ENCODE peak calls at places on chromosomes 1 and 21, in four cellular contexts. G is omental fat pad, V is neural crest cell, H is mesothelial cell of epicardium. T is an unnamed sample.

GRCh38 chr1:172390620-172391491 is 29.6 kb upstream of the C1orf105 start:
- DNase-seq in V (no peak), H (no peak), G (peak), T (no peak)

GRCh38 chr1:203627819-203628184 is 1.2 kb downstream of the ATP2B4 start:
- DNase-seq in V (no peak), H (no peak), G (no peak), T (no peak)

GRCh38 chr1:153610334-153611023 is 2.5 kb downstream of the S100A16 start:
- DNase-seq in H (no peak), V (no peak), G (no peak), T (no peak)

GRCh38 chr1:37306871-37307270 is 167.5 kb upstream of the ZC3H12A start:
- DNase-seq in H (no peak), V (no peak), G (no peak), T (no peak)

GRCh38 chr21:45078371-45078770 is 4.0 kb downstream of the ADARB1 start:
- DNase-seq in V (no peak), G (no peak), H (no peak), T (no peak)

GRCh38 chr21:9763306-9763705 is 758.1 kb upstream of the TPTE start:
- DNase-seq in G (no peak), V (no peak), H (no peak), T (no peak)

GRCh38 chr1:207321790-207322530 is 482 bp downstream of the CD55 start:
- DNase-seq in H (no peak), V (no peak), G (no peak), T (no peak)

GRCh38 chr1:22551591-22552370 is 11.5 kb upstream of the EPHA8 start:
- DNase-seq in G (no peak), H (no peak), V (no peak), T (no peak)

GRCh38 chr21:34305605-34306235 is 58.1 kb upstream of the KCNE2 start:
- DNase-seq in H (no peak), G (no peak), V (no peak), T (no peak)

GRCh38 chr1:38962560-38962959 is 20.9 kb upstream of the RHBDL2 start:
- DNase-seq in H (no peak), G (no peak), V (no peak), T (no peak)

GRCh38 chr1:94713472-94714141 is 106.5 kb upstream of the SLC44A3 start:
- DNase-seq in H (no peak), G (peak), V (no peak), T (no peak)

GRCh38 chr1:194825382-194825781 is 1639.0 kb upstream of the B3GALT2 start:
- DNase-seq in V (no peak), G (no peak), H (no peak), T (no peak)
- TF ChIP-seq CTCF in V (peak), G (no peak), H (peak), T (peak)

DNA sequence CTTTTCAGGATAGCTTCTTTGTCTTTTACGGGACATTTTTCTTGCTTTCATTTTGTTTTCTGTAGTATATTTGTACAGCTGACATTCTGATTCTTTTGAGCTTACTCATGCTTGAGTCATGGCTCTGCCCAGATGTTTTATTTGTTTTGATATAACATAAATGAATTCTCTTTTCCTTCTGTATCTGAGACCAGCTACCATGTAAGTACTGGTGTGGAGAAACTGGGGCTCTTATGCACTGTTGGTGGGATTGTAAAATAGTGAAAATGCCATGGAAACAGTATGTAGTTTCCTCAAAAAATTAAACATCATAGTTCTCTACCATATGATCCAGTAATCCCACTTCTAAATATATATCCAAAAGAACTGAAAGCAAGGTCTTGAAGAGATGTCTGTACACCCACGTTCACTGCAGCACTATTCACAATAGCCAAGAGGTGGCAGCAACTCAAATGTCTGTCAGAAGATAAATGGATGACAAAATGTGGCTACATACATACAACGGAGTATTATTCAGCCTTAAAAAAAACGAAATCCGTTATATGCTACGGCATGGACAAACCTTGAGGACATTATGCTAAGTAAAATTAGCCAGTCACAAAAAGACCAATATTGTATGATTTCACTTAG is 61.4 kb downstream of the EIF2B3 start:
- DNase-seq in H (no peak), V (no peak), G (no peak), T (no peak)
- TF ChIP-seq CTCF in H (no peak), V (peak), G (no peak), T (peak)

GRCh38 chr1:5640845-5641244 is 351.4 kb downstream of the NPHP4 start:
- DNase-seq in G (no peak), V (no peak), H (peak), T (no peak)
- TF ChIP-seq CTCF in G (no peak), V (peak), H (peak), T (peak)

DNA sequence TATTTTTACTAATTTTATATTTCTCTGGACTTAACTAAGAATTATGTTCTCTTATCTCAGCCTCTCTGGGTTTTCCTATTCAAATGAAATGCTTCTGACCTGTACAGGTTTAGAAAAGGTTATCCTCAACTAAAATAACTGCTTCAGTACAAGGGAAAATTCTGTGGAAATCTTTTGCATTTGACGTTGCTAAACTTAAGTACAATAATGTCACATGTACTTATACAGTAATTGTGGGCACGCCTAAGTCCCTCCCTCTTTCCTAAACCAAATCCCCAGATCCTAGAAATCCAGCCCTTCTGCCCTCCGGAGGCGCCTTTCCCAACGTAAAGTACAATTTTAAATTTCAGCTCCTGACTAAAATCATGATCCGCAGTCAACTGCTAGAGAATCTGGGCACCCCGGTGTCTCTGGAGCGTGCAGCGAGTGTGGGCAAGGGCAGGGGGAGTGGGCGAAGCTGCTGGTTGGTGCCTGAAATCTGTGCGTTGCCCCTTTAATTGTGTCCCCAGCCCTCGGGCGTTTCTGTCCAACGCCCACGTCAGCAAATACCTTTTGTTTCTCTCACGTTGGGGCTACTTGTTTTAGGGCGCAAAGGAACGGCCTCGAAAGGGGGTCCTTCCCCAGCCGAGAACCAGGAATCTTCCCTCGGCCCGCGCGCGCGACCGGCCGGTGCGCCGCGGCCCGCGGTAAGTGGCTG is at the start of gene ZBTB8A:
- DNase-seq in V (peak), H (peak), G (no peak), T (peak)
- TF ChIP-seq CTCF in V (no peak), H (no peak), G (no peak), T (no peak)